ENCODE peak calls at places on chromosomes 11 and 22, in ten cellular contexts. One of them, this sample, is unnamed.

GRCh38 chr11:125224391-125225015 is 60.0 kb downstream of the PKNOX2 start:
- DNase-seq in stomach: peak
- DNase-seq in stimulated activated effector memory CD8-positive, alpha-beta T cell treated with anti-CD3 and anti-CD28 coated beads, Interleukin-12 subunit alpha, Interleukin-12 subunit beta, amount 100 ng/mL, for 72 hours: no peak
- DNase-seq in left cardiac atrium: peak
- DNase-seq in stimulated activated CD4-positive, alpha-beta T cell treated with anti-CD3 and anti-CD28 coated beads, Interleukin-1b, Interleukin-23, amount 100 ng/mL, for 1 hour: no peak
- DNase-seq in endothelial cell: peak
- DNase-seq in activated T-cell treated with anti-CD3 and anti-CD28 coated beads, Interleukin-2, amount 50 U/mL, for 48 hours: no peak
- DNase-seq in activated T-helper 1 cell treated with anti-CD3 and anti-CD28 coated beads, Interleukin-2, amount 50 U/mL, for 16 hours: no peak
- DNase-seq in GM03348: peak
- DNase-seq in KG1: no peak
- DNase-seq in this sample: no peak

GRCh38 chr11:72349616-72350218 is 84.6 kb downstream of the CLPB start:
- DNase-seq in activated T-cell treated with anti-CD3 and anti-CD28 coated beads, Interleukin-2, amount 50 U/mL, for 48 hours: no peak
- DNase-seq in stomach: no peak
- DNase-seq in left cardiac atrium: peak
- DNase-seq in stimulated activated effector memory CD8-positive, alpha-beta T cell treated with anti-CD3 and anti-CD28 coated beads, Interleukin-12 subunit alpha, Interleukin-12 subunit beta, amount 100 ng/mL, for 72 hours: no peak
- DNase-seq in stimulated activated CD4-positive, alpha-beta T cell treated with anti-CD3 and anti-CD28 coated beads, Interleukin-1b, Interleukin-23, amount 100 ng/mL, for 1 hour: no peak
- DNase-seq in GM03348: peak
- DNase-seq in KG1: no peak
- DNase-seq in endothelial cell: no peak
- DNase-seq in activated T-helper 1 cell treated with anti-CD3 and anti-CD28 coated beads, Interleukin-2, amount 50 U/mL, for 16 hours: no peak
- DNase-seq in this sample: peak

GRCh38 chr11:71204294-71204693 is 48.1 kb downstream of the SHANK2 start:
- DNase-seq in left cardiac atrium: no peak
- DNase-seq in stimulated activated CD4-positive, alpha-beta T cell treated with anti-CD3 and anti-CD28 coated beads, Interleukin-1b, Interleukin-23, amount 100 ng/mL, for 1 hour: no peak
- DNase-seq in activated T-helper 1 cell treated with anti-CD3 and anti-CD28 coated beads, Interleukin-2, amount 50 U/mL, for 16 hours: no peak
- DNase-seq in activated T-cell treated with anti-CD3 and anti-CD28 coated beads, Interleukin-2, amount 50 U/mL, for 48 hours: no peak
- DNase-seq in KG1: no peak
- DNase-seq in stomach: no peak
- DNase-seq in endothelial cell: no peak
- DNase-seq in stimulated activated effector memory CD8-positive, alpha-beta T cell treated with anti-CD3 and anti-CD28 coated beads, Interleukin-12 subunit alpha, Interleukin-12 subunit beta, amount 100 ng/mL, for 72 hours: no peak
- DNase-seq in GM03348: no peak
- DNase-seq in this sample: no peak

GRCh38 chr22:27903805-27904473 is 15.1 kb downstream of the PITPNB start:
- DNase-seq in activated T-helper 1 cell treated with anti-CD3 and anti-CD28 coated beads, Interleukin-2, amount 50 U/mL, for 16 hours: no peak
- DNase-seq in endothelial cell: no peak
- DNase-seq in GM03348: no peak
- DNase-seq in stimulated activated CD4-positive, alpha-beta T cell treated with anti-CD3 and anti-CD28 coated beads, Interleukin-1b, Interleukin-23, amount 100 ng/mL, for 1 hour: no peak
- DNase-seq in stomach: no peak
- DNase-seq in stimulated activated effector memory CD8-positive, alpha-beta T cell treated with anti-CD3 and anti-CD28 coated beads, Interleukin-12 subunit alpha, Interleukin-12 subunit beta, amount 100 ng/mL, for 72 hours: no peak
- DNase-seq in activated T-cell treated with anti-CD3 and anti-CD28 coated beads, Interleukin-2, amount 50 U/mL, for 48 hours: no peak
- DNase-seq in KG1: no peak
- DNase-seq in left cardiac atrium: no peak
- DNase-seq in this sample: no peak

GRCh38 chr11:117145393-117145761 is 1.3 kb downstream of the PAFAH1B2 start:
- DNase-seq in stimulated activated effector memory CD8-positive, alpha-beta T cell treated with anti-CD3 and anti-CD28 coated beads, Interleukin-12 subunit alpha, Interleukin-12 subunit beta, amount 100 ng/mL, for 72 hours: no peak
- DNase-seq in stimulated activated CD4-positive, alpha-beta T cell treated with anti-CD3 and anti-CD28 coated beads, Interleukin-1b, Interleukin-23, amount 100 ng/mL, for 1 hour: no peak
- DNase-seq in endothelial cell: peak
- DNase-seq in activated T-helper 1 cell treated with anti-CD3 and anti-CD28 coated beads, Interleukin-2, amount 50 U/mL, for 16 hours: no peak
- DNase-seq in stomach: no peak
- DNase-seq in KG1: peak
- DNase-seq in left cardiac atrium: no peak
- DNase-seq in GM03348: peak
- DNase-seq in activated T-cell treated with anti-CD3 and anti-CD28 coated beads, Interleukin-2, amount 50 U/mL, for 48 hours: no peak
- DNase-seq in this sample: peak

GRCh38 chr11:74673956-74674355 is 57.3 kb downstream of the CHRDL2 start:
- DNase-seq in endothelial cell: no peak
- DNase-seq in left cardiac atrium: no peak
- DNase-seq in stimulated activated CD4-positive, alpha-beta T cell treated with anti-CD3 and anti-CD28 coated beads, Interleukin-1b, Interleukin-23, amount 100 ng/mL, for 1 hour: no peak
- DNase-seq in stimulated activated effector memory CD8-positive, alpha-beta T cell treated with anti-CD3 and anti-CD28 coated beads, Interleukin-12 subunit alpha, Interleukin-12 subunit beta, amount 100 ng/mL, for 72 hours: no peak
- DNase-seq in GM03348: no peak
- DNase-seq in activated T-cell treated with anti-CD3 and anti-CD28 coated beads, Interleukin-2, amount 50 U/mL, for 48 hours: no peak
- DNase-seq in KG1: no peak
- DNase-seq in stomach: no peak
- DNase-seq in activated T-helper 1 cell treated with anti-CD3 and anti-CD28 coated beads, Interleukin-2, amount 50 U/mL, for 16 hours: no peak
- DNase-seq in this sample: no peak

GRCh38 chr11:58546841-58547240 is 28.8 kb downstream of the LPXN start:
- DNase-seq in activated T-helper 1 cell treated with anti-CD3 and anti-CD28 coated beads, Interleukin-2, amount 50 U/mL, for 16 hours: no peak
- DNase-seq in activated T-cell treated with anti-CD3 and anti-CD28 coated beads, Interleukin-2, amount 50 U/mL, for 48 hours: no peak
- DNase-seq in endothelial cell: no peak
- DNase-seq in left cardiac atrium: no peak
- DNase-seq in stimulated activated CD4-positive, alpha-beta T cell treated with anti-CD3 and anti-CD28 coated beads, Interleukin-1b, Interleukin-23, amount 100 ng/mL, for 1 hour: no peak
- DNase-seq in stimulated activated effector memory CD8-positive, alpha-beta T cell treated with anti-CD3 and anti-CD28 coated beads, Interleukin-12 subunit alpha, Interleukin-12 subunit beta, amount 100 ng/mL, for 72 hours: no peak
- DNase-seq in GM03348: no peak
- DNase-seq in stomach: no peak
- DNase-seq in KG1: no peak
- DNase-seq in this sample: no peak

GRCh38 chr11:66413167-66413566 is 7.7 kb upstream of the NPAS4 start:
- DNase-seq in left cardiac atrium: no peak
- DNase-seq in GM03348: no peak
- DNase-seq in stomach: no peak
- DNase-seq in activated T-cell treated with anti-CD3 and anti-CD28 coated beads, Interleukin-2, amount 50 U/mL, for 48 hours: no peak
- DNase-seq in activated T-helper 1 cell treated with anti-CD3 and anti-CD28 coated beads, Interleukin-2, amount 50 U/mL, for 16 hours: no peak
- DNase-seq in stimulated activated CD4-positive, alpha-beta T cell treated with anti-CD3 and anti-CD28 coated beads, Interleukin-1b, Interleukin-23, amount 100 ng/mL, for 1 hour: no peak
- DNase-seq in stimulated activated effector memory CD8-positive, alpha-beta T cell treated with anti-CD3 and anti-CD28 coated beads, Interleukin-12 subunit alpha, Interleukin-12 subunit beta, amount 100 ng/mL, for 72 hours: no peak
- DNase-seq in KG1: no peak
- DNase-seq in endothelial cell: no peak
- DNase-seq in this sample: no peak

GRCh38 chr22:30204742-30205111 is 41.8 kb downstream of the LIF start:
- DNase-seq in activated T-cell treated with anti-CD3 and anti-CD28 coated beads, Interleukin-2, amount 50 U/mL, for 48 hours: no peak
- DNase-seq in GM03348: peak
- DNase-seq in KG1: no peak
- DNase-seq in activated T-helper 1 cell treated with anti-CD3 and anti-CD28 coated beads, Interleukin-2, amount 50 U/mL, for 16 hours: no peak
- DNase-seq in left cardiac atrium: no peak
- DNase-seq in stimulated activated CD4-positive, alpha-beta T cell treated with anti-CD3 and anti-CD28 coated beads, Interleukin-1b, Interleukin-23, amount 100 ng/mL, for 1 hour: no peak
- DNase-seq in endothelial cell: no peak
- DNase-seq in stimulated activated effector memory CD8-positive, alpha-beta T cell treated with anti-CD3 and anti-CD28 coated beads, Interleukin-12 subunit alpha, Interleukin-12 subunit beta, amount 100 ng/mL, for 72 hours: no peak
- DNase-seq in stomach: peak
- DNase-seq in this sample: no peak